ENCODE peak calls at places on chromosome 15, in ten cellular contexts. V is heart right ventricle; I is spleen; P is neuronal stem cell; L is cardiac muscle cell; E is sigmoid colon; B is ovary; K is SK-N-SH; D is GM23338; T is CD8-positive, alpha-beta memory T cell. A is an unnamed sample. For H3K4me1 and H3K36me3, the result is how much of the 10 kb centered on the place peaks cover.

GRCh38 chr15:69390575-69390974 is 23.6 kb upstream of the KIF23 start:
- DNase-seq in V (no peak), I (no peak), P (no peak), L (no peak), E (peak), B (no peak), K (no peak), D (no peak), T (no peak), A (no peak)

GRCh38 chr15:66515901-66516322 is 10.8 kb downstream of the ZWILCH start:
- DNase-seq in V (no peak), I (no peak), P (no peak), L (no peak), E (no peak), B (no peak), K (no peak), D (no peak), T (no peak), A (no peak)

GRCh38 chr15:54810031-54810430 is 386.7 kb downstream of the RSL24D1 start:
- DNase-seq in V (no peak), I (no peak), P (no peak), L (no peak), E (no peak), B (no peak), K (no peak), D (no peak), T (no peak), A (no peak)

GRCh38 chr15:63872759-63873510 is 39.2 kb upstream of the HERC1 start:
- DNase-seq in V (no peak), I (no peak), P (no peak), L (no peak), E (no peak), B (no peak), K (no peak), D (no peak), T (no peak), A (no peak)

GRCh38 chr15:65873271-65873670 is 4.0 kb downstream of the RAB11A start:
- DNase-seq in V (no peak), I (no peak), P (no peak), L (no peak), E (no peak), B (no peak), K (no peak), D (no peak), T (no peak), A (no peak)

GRCh38 chr15:49151831-49152230 is 3.6 kb downstream of the COPS2 start:
- DNase-seq in V (no peak), I (no peak), P (no peak), L (no peak), E (no peak), B (no peak), K (no peak), D (no peak), T (no peak), A (no peak)

GRCh38 chr15:85473455-85473854 is 93.1 kb downstream of the AKAP13 start:
- DNase-seq in V (no peak), I (no peak), P (no peak), L (no peak), E (no peak), B (no peak), K (no peak), D (no peak), T (no peak), A (no peak)

GRCh38 chr15:65184305-65184943 is 718 bp downstream of the CLPX start:
- DNase-seq in V (peak), I (peak), P (peak), L (peak), E (peak), B (peak), K (peak), D (peak), T (peak), A (peak)

GRCh38 chr15:66359740-66360139 is 3.3 kb upstream of the TIPIN start:
- DNase-seq in V (no peak), I (no peak), P (no peak), L (no peak), E (no peak), B (no peak), K (no peak), D (no peak), T (no peak), A (no peak)

GRCh38 chr15:48924528-48925393 is 39.0 kb downstream of the SHC4 start:
- DNase-seq in V (no peak), I (no peak), P (no peak), L (no peak), E (no peak), B (no peak), K (no peak), D (no peak), T (no peak), A (no peak)

GRCh38 chr15:33722005-33722672 is 246.2 kb upstream of the CHRM5 start:
- DNase-seq in V (no peak), I (no peak), P (no peak), L (no peak), E (no peak), B (no peak), K (no peak), D (no peak), T (no peak), A (no peak)

GRCh38 chr15:77983091-77983707 is 94.3 kb downstream of the TBC1D2B start:
- DNase-seq in V (no peak), I (no peak), P (no peak), L (no peak), E (peak), B (no peak), K (no peak), D (no peak), T (no peak), A (no peak)

GRCh38 chr15:57460208-57460816 is 84.0 kb downstream of the CGNL1 start:
- DNase-seq in V (no peak), I (no peak), P (no peak), L (no peak), E (no peak), B (no peak), K (no peak), D (no peak), T (no peak), A (no peak)

GRCh38 chr15:79933245-79933644 is 36.4 kb upstream of the MTHFS start:
- DNase-seq in V (no peak), I (no peak), P (no peak), L (no peak), E (no peak), B (no peak), K (no peak), D (no peak), T (no peak), A (no peak)

GRCh38 chr15:99414755-99415731 is 150.7 kb upstream of the MEF2A start:
- DNase-seq in V (no peak), I (no peak), P (no peak), L (no peak), E (peak), B (no peak), K (peak), D (no peak), T (no peak), A (no peak)

GRCh38 chr15:73989001-73989798 is 2.9 kb downstream of the STOML1 start:
- DNase-seq in V (no peak), I (no peak), P (no peak), L (no peak), E (peak), B (no peak), K (no peak), D (no peak), T (no peak), A (peak)

GRCh38 chr15:71275098-71275497 is 159.8 kb downstream of the THSD4 start:
- DNase-seq in V (no peak), I (no peak), P (no peak), L (no peak), E (no peak), B (no peak), K (no peak), D (no peak), T (no peak), A (no peak)

GRCh38 chr15:88076246-88076645 is 180.3 kb downstream of the NTRK3 start:
- DNase-seq in V (no peak), I (no peak), P (no peak), L (no peak), E (no peak), B (no peak), K (no peak), D (no peak), T (no peak), A (no peak)

GRCh38 chr15:65101418-65101890 is 13.5 kb downstream of the UBAP1L start:
- DNase-seq in V (peak), I (no peak), P (peak), L (peak), E (peak), B (peak), K (peak), D (peak), T (peak), A (peak)

GRCh38 chr15:82134426-82134825 is 88.6 kb upstream of the MEX3B start:
- DNase-seq in V (no peak), I (no peak), P (no peak), L (no peak), E (no peak), B (no peak), K (no peak), D (no peak), T (no peak), A (no peak)

GRCh38 chr15:101496198-101496986 is 6.9 kb upstream of the PCSK6 start:
- DNase-seq in V (no peak), I (peak), P (no peak), L (peak), E (no peak), B (no peak), K (no peak), D (no peak), T (no peak), A (no peak)

GRCh38 chr15:77684341-77685081 is 51.8 kb upstream of the LINGO1 start:
- DNase-seq in V (no peak), I (no peak), P (no peak), L (no peak), E (no peak), B (no peak), K (no peak), D (no peak), T (no peak), A (no peak)

GRCh38 chr15:75198560-75199346 is 2.9 kb upstream of the C15orf39 start:
- DNase-seq in V (no peak), I (no peak), P (no peak), L (peak), E (no peak), B (no peak), K (no peak), D (peak), T (peak), A (no peak)

GRCh38 chr15:98069256-98069655 is 108.8 kb downstream of the ARRDC4 start:
- DNase-seq in V (no peak), I (no peak), P (no peak), L (no peak), E (no peak), B (no peak), K (no peak), D (no peak), T (no peak), A (no peak)

GRCh38 chr15:64749167-64749566 is 26.2 kb downstream of the RBPMS2 start:
- DNase-seq in V (no peak), I (no peak), P (no peak), L (no peak), E (peak), B (no peak), K (no peak), D (no peak), T (no peak), A (no peak)

GRCh38 chr15:40469776-40470390 is 901 bp upstream of the CHST14 start:
- DNase-seq in V (no peak), I (peak), P (no peak), L (peak), E (no peak), B (no peak), K (peak), D (no peak), T (no peak), A (peak)
- H3K4me1 ChIP-seq in V (under half), I (under half), P (under half), L (under half), E (under half), B (under half), K (under half), D (under half), T (under half), A (under half)

GRCh38 chr15:55823699-55824098 is 80.7 kb upstream of the PRTG start:
- DNase-seq in V (no peak), I (no peak), P (no peak), L (no peak), E (no peak), B (no peak), K (no peak), D (no peak), T (no peak), A (no peak)

GRCh38 chr15:55827965-55828364 is 85.0 kb upstream of the PRTG start:
- DNase-seq in V (no peak), I (no peak), P (no peak), L (no peak), E (no peak), B (no peak), K (no peak), D (no peak), T (no peak), A (no peak)

GRCh38 chr15:55827204-55827603 is 84.3 kb upstream of the PRTG start:
- DNase-seq in V (no peak), I (no peak), P (no peak), L (no peak), E (no peak), B (no peak), K (no peak), D (peak), T (no peak), A (no peak)

GRCh38 chr15:55823191-55823670 is 80.3 kb upstream of the PRTG start:
- DNase-seq in V (no peak), I (no peak), P (no peak), L (no peak), E (no peak), B (no peak), K (no peak), D (no peak), T (no peak), A (no peak)

DNA sequence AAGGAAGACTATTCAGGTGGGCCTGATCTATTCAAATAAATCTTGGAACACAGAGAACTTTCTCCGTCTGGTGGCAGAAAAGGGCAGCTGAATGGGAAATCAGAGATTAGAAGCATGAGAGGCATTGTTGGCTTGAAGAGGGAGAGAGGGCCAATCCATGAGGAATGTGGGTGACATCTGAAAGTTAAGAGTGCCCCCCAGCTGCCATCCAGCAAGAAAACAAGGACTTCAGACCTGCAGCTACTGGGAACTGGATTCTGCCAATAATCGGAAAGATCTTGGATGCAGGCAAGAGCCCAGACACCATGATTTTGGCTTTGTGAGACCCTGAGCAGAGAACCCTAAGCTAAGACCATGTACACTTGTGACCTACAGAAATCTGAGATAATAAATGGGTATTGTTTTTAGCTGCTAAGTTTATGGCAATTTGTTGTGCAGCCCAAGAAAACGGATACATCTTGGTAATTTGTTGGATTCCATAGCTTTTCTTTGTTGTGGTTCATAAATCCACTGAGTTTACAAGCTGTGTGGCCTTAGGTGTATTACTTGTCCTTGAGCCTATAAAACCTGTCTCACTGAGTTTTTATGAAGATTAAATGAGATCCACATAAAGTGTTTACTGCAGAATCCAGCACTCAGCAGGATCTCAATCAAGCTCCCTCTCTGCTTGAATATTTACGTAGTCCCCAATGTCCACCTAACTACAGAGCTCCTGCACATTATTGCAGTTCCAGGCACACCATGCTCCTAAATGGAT is 82.1 kb upstream of the PRTG start:
- DNase-seq in V (no peak), I (no peak), P (no peak), L (peak), E (no peak), B (no peak), K (no peak), D (peak), T (no peak), A (no peak)
- H3K4me3 ChIP-seq in V (no peak), I (no peak), P (no peak), L (no peak), E (no peak), B (no peak), K (no peak), D (no peak), T (no peak), A (no peak)

DNA sequence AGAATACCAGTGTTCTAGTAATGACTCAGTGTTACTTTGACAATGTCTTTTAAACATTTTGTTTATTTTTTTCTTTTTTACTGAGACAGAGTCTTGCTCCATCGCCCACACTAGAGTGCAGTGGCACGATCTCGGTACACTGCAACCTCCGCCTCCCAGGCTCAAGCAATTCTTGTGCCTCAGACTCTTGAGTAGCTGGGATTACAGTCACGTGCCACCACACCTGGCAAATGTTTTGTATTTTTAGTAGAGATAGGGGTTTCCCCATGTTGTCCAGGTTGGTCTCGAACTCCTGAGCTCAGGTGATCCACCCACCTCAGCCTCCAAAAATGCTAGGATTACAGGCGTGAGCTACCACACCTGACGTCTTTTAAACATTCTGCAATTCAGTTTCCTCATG is 15.7 kb downstream of the AQR start:
- DNase-seq in V (no peak), I (no peak), P (no peak), L (no peak), E (no peak), B (no peak), K (no peak), D (no peak), T (no peak), A (no peak)
- H3K36me3 ChIP-seq in V (under half), I (under half), P (under half), L (under half), E (under half), B (under half), K (under half), D (under half), T (under half), A (under half)

DNA sequence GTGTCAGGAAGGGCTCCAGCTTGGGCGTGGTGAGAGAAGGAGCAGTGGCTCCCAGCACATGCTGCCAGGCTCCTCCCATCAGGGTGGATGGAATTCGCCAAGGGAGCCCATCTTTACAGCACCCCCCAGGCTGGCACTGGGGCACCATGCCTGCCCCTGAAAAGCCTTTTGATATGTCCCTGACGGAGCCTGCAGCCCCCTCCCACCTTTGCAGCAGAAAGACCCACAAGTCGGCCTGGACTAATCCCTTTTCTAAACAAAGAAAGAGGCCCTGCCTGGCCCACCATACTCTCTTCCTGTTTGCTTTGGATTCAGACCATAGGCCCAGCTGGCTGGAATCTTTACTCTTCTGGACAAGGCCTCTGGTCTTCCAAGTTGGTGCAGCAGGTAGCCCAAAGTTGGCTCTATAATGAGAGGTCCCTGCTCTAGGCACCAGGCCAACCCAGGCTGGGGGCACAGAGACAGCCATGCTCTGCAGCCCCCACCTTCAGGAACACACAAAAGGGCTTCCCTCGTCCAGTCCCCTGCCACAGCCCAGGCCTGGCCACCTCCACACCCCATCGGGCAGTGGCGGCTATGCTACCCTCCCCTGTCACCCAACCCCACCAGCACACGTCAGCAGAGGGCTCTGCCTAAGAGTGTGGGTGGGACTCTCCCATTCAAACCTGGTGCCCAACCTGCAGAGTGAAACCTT is 5.4 kb downstream of the ANPEP start:
- DNase-seq in V (no peak), I (peak), P (no peak), L (no peak), E (no peak), B (no peak), K (peak), D (no peak), T (no peak), A (no peak)
- H3K4me1 ChIP-seq in V (under half), I (under half), P (under half), L (under half), E (under half), B (under half), K (under half), D (under half), T (under half), A (under half)

DNA sequence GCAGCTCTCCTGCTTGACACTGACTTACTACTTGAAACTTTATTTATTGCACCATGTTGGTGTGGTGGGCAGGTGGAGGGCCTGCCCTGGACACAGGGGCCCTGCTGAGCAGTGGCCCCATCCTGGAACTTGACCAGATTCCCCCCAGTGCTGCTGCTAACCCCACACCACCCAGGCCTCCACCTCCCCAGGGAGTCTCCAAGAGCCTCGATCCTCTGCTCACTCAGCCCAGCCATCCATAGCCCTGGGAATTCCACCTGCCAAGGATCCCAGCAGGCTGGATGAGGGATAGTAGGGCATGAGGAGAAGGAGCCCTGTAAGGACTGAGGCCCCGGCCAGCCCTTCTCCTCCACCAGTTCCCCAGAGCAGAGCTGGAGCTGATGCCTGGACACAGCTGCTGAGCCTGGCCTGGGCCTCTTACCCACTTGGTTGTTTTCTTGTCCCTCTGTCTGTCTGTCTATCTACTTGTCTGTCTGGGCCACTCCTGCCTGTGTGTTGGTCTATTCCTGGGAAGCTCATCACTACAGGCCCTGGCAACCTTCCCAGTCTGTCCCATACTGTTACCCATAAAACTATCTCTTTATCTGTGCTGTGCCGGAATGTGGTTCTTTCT is 2.8 kb downstream of the CHAC1 start:
- DNase-seq in V (no peak), I (peak), P (no peak), L (no peak), E (no peak), B (no peak), K (no peak), D (no peak), T (no peak), A (peak)
- H3K4me3 ChIP-seq in V (no peak), I (no peak), P (no peak), L (no peak), E (no peak), B (no peak), K (no peak), D (no peak), T (no peak), A (no peak)